ENCODE peak calls at places on chromosomes 1 and 21, in five cellular contexts. F is heart left ventricle, M is left ventricle myocardium inferior, A is GM23338, O is left lung. H is an unnamed sample. For H3K36me3, the result is how much of the 10 kb centered on the place peaks cover.

GRCh38 chr1:10694274-10694632 is 102.2 kb downstream of the CASZ1 start:
- DNase-seq in F (no peak), M (no peak), A (peak), O (no peak), H (no peak)

GRCh38 chr21:45290948-45291612 is 3.4 kb upstream of the POFUT2 start:
- DNase-seq in F (no peak), M (no peak), A (no peak), O (no peak), H (no peak)

GRCh38 chr1:162617513-162617912 is 14.8 kb upstream of the DDR2 start:
- DNase-seq in F (no peak), M (no peak), A (no peak), O (no peak), H (no peak)

GRCh38 chr1:184879876-184880275 is 94.4 kb downstream of the NIBAN1 start:
- DNase-seq in F (no peak), M (no peak), A (no peak), O (no peak), H (no peak)

GRCh38 chr1:170194451-170194850 is 48.7 kb downstream of the NTMT2 start:
- DNase-seq in F (no peak), M (no peak), A (no peak), O (no peak), H (no peak)

GRCh38 chr1:226131639-226132038 is 54.9 kb downstream of the ACBD3 start:
- DNase-seq in F (no peak), M (no peak), A (no peak), O (no peak), H (no peak)

GRCh38 chr21:22136770-22137169 is 1138.6 kb downstream of the NCAM2 start:
- DNase-seq in F (no peak), M (no peak), A (no peak), O (no peak), H (no peak)

GRCh38 chr1:168271636-168272035 is 9.0 kb upstream of the TBX19 start:
- DNase-seq in F (no peak), M (no peak), A (no peak), O (no peak), H (no peak)

GRCh38 chr1:193951989-193952388 is 765.6 kb upstream of the B3GALT2 start:
- DNase-seq in F (no peak), M (no peak), A (no peak), O (no peak), H (no peak)

GRCh38 chr1:70436617-70437236 is 25.7 kb downstream of the CTH start:
- DNase-seq in F (no peak), M (no peak), A (no peak), O (no peak), H (no peak)

GRCh38 chr21:27581168-27581567 is 614.3 kb upstream of the ADAMTS5 start:
- DNase-seq in F (no peak), M (no peak), A (no peak), O (no peak), H (no peak)

GRCh38 chr1:226223786-226224244 is 351 bp downstream of the MIXL1 start:
- DNase-seq in F (no peak), M (no peak), A (peak), O (peak), H (peak)

GRCh38 chr1:13583964-13584791 is 546 bp downstream of the PDPN start:
- DNase-seq in F (peak), M (peak), A (peak), O (no peak), H (peak)

GRCh38 chr1:13585996-13586395 is 2.4 kb downstream of the PDPN start:
- DNase-seq in F (no peak), M (no peak), A (no peak), O (no peak), H (no peak)

GRCh38 chr1:13587256-13588030 is 3.8 kb downstream of the PDPN start:
- DNase-seq in F (no peak), M (no peak), A (no peak), O (no peak), H (no peak)

GRCh38 chr1:13584876-13585598 is 1.4 kb downstream of the PDPN start:
- DNase-seq in F (no peak), M (no peak), A (no peak), O (no peak), H (no peak)

GRCh38 chr1:13585599-13585965 is 1.9 kb downstream of the PDPN start:
- DNase-seq in F (no peak), M (no peak), A (peak), O (no peak), H (no peak)
- H3K4me3 ChIP-seq in F (no peak), M (no peak), A (peak), O (no peak), H (no peak)

GRCh38 chr1:48750089-48750488 is 26.6 kb downstream of the BEND5 start:
- DNase-seq in F (no peak), M (no peak), A (no peak), O (no peak), H (no peak)
- H3K36me3 ChIP-seq in F (under half), M (under half), A (under half), O (under half), H (under half)

DNA sequence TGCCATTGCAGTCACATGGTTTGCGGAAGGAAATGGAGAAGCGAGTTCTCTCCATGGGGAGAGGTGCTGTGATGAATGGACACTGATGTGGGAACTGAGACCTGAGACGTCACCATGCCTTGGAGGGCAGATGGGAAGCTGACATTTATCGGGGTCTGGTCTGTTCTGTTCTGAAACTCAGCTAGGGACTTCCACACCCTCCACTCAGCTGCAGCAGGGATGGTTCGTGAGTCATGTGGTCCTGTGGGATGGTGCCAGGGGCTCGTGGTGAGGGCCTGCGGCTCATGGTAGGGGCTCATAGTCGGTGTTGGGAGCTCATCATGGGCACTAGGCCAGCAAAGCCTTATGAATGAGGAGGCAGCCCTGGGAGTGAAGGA is 6.1 kb downstream of the GPR137B start:
- DNase-seq in F (no peak), M (no peak), A (no peak), O (no peak), H (no peak)
- H3K27ac ChIP-seq in F (peak), M (peak), A (no peak), O (peak), H (no peak)

DNA sequence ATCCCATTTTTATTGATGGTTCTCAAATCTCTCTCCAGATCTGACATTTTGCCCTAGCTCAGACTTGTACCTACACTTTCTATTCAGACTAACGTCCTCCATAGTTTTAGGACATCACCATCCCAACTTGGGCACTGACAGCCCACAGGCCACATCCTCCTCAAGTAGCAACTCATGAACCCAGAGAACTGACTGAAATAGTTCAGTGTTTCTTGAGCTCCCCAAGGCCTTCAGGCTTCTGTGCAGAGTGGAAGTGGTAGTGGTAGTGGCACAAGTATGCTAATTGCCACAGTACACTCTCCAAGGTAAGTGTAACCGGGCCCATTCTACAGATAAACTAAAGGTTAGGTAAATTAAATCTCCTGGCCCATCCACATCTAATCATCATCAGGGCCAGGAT is 112.6 kb downstream of the SLC45A1 start:
- DNase-seq in F (no peak), M (no peak), A (no peak), O (no peak), H (no peak)
- H3K4me3 ChIP-seq in F (no peak), M (no peak), A (no peak), O (no peak), H (no peak)

DNA sequence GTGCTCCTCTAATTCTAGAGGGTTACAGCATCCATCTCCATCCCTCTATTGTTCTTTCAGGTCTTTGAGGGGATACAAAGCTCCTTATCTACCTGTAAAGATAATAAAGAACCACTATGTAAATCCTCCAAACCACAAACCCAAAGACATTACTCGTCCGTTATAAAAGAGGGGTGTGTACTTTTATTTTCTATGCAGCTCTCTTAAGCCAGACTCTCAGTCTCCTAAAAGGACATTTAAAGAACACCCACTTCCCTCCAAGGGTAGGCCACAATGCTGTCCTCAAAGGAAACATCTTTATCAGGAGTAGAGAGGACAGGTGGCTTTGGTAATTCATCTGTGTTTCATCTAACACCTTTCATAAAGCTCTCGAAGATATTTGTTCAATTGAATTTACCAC is 67.9 kb upstream of the DYNLT5 start:
- DNase-seq in F (no peak), M (no peak), A (no peak), O (no peak), H (no peak)
- H3K36me3 ChIP-seq in F (under half), M (under half), A (under half), O (under half), H (under half)

GRCh38 chr21:33644383-33645074 is 2.2 kb downstream of the ITSN1 start:
- DNase-seq in F (no peak), M (no peak), A (peak), O (no peak), H (no peak)
- H3K27ac ChIP-seq in F (peak), M (peak), A (peak), O (peak), H (no peak)